ENCODE peak calls at places on chromosomes 6 and 20, in eight cellular contexts. R is MCF 10A, M is left ventricle myocardium inferior, T is astrocyte of the spinal cord, N is Calu3, I is tibial artery, P is cardiac fibroblast, F is endothelial cell. A is an unnamed sample.

GRCh38 chr6:145744619-145745018 is 9.3 kb upstream of the EPM2A start:
- DNase-seq in R (peak), M (no peak), T (no peak), N (no peak), I (no peak), P (no peak), F (no peak), A (no peak)

GRCh38 chr20:1322511-1323245 is 6.3 kb downstream of the SDCBP2 start:
- DNase-seq in R (peak), M (no peak), T (peak), N (no peak), I (peak), P (peak), F (no peak), A (no peak)

GRCh38 chr6:158060447-158061360 is 79.0 kb downstream of the SYNJ2 start:
- DNase-seq in R (peak), M (peak), T (peak), N (peak), I (peak), P (peak), F (peak), A (peak)

GRCh38 chr20:4936851-4937412 is 64.4 kb downstream of the SLC23A2 start:
- DNase-seq in R (no peak), M (no peak), T (no peak), N (no peak), I (no peak), P (no peak), F (no peak), A (no peak)

GRCh38 chr20:1324598-1325172 is 4.3 kb downstream of the SDCBP2 start:
- DNase-seq in R (no peak), M (no peak), T (peak), N (no peak), I (peak), P (peak), F (no peak), A (no peak)

GRCh38 chr6:148495029-148495428 is 152.4 kb downstream of the SASH1 start:
- DNase-seq in R (no peak), M (no peak), T (no peak), N (no peak), I (no peak), P (no peak), F (no peak), A (no peak)

GRCh38 chr6:11042750-11043551 is 1.2 kb downstream of the ELOVL2 start:
- DNase-seq in R (no peak), M (no peak), T (peak), N (no peak), I (no peak), P (peak), F (no peak), A (no peak)

GRCh38 chr20:59598625-59599310 is 5.6 kb upstream of the PHACTR3 start:
- DNase-seq in R (peak), M (peak), T (no peak), N (peak), I (no peak), P (peak), F (peak), A (no peak)

GRCh38 chr6:125986295-125986955 is at the start of gene TRMT11:
- DNase-seq in R (peak), M (peak), T (peak), N (peak), I (peak), P (peak), F (peak), A (peak)

GRCh38 chr6:42255050-42255449 is 37.4 kb upstream of the MRPS10 start:
- DNase-seq in R (no peak), M (no peak), T (no peak), N (no peak), I (no peak), P (no peak), F (no peak), A (no peak)

GRCh38 chr6:111813247-111814162 is 59.7 kb downstream of the FYN start:
- DNase-seq in R (no peak), M (no peak), T (peak), N (no peak), I (no peak), P (peak), F (no peak), A (no peak)

GRCh38 chr20:32965115-32965514 is 39.1 kb downstream of the SUN5 start:
- DNase-seq in R (no peak), M (no peak), T (no peak), N (no peak), I (peak), P (no peak), F (no peak), A (no peak)

GRCh38 chr6:36851149-36851614 is 11.9 kb upstream of the CPNE5 start:
- DNase-seq in R (peak), M (no peak), T (peak), N (peak), I (peak), P (peak), F (peak), A (peak)

DNA sequence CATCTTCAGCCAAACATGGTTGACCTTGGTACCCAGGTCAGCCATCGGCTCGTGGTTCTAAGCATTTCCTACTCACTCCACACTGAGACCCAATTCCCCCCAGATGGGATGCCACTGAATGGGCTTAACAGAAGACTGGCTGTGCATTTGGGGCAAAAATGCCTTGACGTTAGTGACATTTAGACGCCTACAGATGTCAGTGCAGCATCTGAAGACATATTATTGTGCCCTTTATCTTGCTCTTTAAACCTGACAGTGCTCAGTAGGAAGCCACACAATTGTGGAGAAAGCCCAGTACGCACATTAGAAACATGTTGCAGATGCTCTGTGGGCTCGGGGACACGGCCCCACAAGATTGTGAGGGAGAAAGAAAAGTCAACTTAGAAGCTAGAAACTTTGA is 414.7 kb downstream of the PTPRT start:
- DNase-seq in R (no peak), M (no peak), T (no peak), N (no peak), I (no peak), P (no peak), F (no peak), A (no peak)
- TF ChIP-seq CTCF in R (no peak), M (no peak), T (no peak), N (no peak), I (no peak), P (no peak), F (no peak), A (no peak)

DNA sequence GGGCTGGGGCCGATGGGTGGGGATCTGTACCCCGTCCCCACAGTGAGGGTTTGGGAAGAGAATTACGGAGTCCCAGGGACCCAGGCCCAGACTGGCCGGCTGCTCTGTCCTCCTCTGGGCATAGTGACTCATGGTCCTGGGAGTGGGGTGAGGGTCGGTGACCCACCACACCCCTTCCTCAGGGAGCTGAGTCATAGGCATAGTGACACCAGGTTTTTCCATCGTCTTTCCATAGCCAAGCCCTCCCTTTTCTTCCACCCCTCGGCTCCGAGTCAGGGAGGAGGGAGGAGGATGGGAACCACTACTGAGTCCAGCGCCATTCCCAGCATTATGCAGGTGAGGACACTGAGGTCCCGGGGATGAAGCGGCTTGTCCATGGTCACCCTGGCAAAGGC is 8.9 kb downstream of the CYP21A2 start:
- DNase-seq in R (peak), M (peak), T (peak), N (peak), I (peak), P (peak), F (no peak), A (no peak)
- TF ChIP-seq CTCF in R (no peak), M (no peak), T (no peak), N (no peak), I (no peak), P (no peak), F (no peak), A (no peak)

DNA sequence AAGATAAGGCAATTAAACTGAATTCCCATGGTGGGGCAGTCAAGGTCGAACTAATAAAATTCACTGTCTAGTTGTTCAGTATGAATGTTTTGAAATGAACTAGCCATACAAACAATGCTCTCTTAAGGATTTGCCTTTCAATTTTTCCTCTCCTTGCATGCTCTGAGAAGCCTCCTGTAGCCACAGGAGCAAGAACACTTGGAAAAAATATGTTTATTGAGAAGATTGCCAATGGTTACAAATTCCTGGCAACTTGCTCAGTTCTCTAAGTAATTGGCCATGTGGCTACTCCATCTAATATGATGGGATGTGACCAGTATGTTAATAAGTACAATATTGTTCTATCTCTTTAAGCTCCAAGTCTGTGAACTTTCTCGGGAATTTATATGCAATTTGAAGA is 49.4 kb downstream of the FUT9 start:
- DNase-seq in R (no peak), M (no peak), T (no peak), N (no peak), I (no peak), P (no peak), F (no peak), A (no peak)
- TF ChIP-seq CTCF in R (no peak), M (no peak), T (no peak), N (no peak), I (no peak), P (no peak), F (no peak), A (no peak)

GRCh38 chr6:169381988-169382387 is 128.3 kb upstream of the THBS2 start:
- DNase-seq in R (no peak), M (no peak), T (no peak), N (no peak), I (no peak), P (no peak), F (no peak), A (no peak)
- TF ChIP-seq CTCF in R (no peak), M (no peak), T (no peak), N (no peak), I (no peak), P (no peak), F (no peak), A (no peak)

GRCh38 chr6:84568971-84569370 is 195.4 kb downstream of the TBX18 start:
- DNase-seq in R (peak), M (no peak), T (peak), N (peak), I (no peak), P (peak), F (no peak), A (no peak)
- TF ChIP-seq CTCF in R (no peak), M (peak), T (peak), N (peak), I (peak), P (peak), F (no peak), A (no peak)

A was measured in prostate gland.